ENCODE peak calls at places on chromosomes 2 and 18, in ten cellular contexts. W, F, A, D, B, J, E, G, C and K are unnamed samples.

GRCh38 chr2:111022630-111023029 is 98.1 kb upstream of the BCL2L11 start:
- DNase-seq in W (no peak), F (no peak), A (no peak), D (no peak), B (no peak), J (no peak), E (no peak), G (no peak), C (no peak), K (no peak)

GRCh38 chr18:74476154-74476553 is 19.0 kb upstream of the DIPK1C start:
- DNase-seq in W (peak), F (peak), A (no peak), D (peak), B (no peak), J (peak), E (no peak), G (peak), C (no peak), K (no peak)

GRCh38 chr18:30682667-30683066 is 359.9 kb downstream of the DSC3 start:
- DNase-seq in W (no peak), F (no peak), A (no peak), D (no peak), B (no peak), J (peak), E (no peak), G (no peak), C (no peak), K (no peak)

GRCh38 chr18:46810481-46811000 is 53.7 kb upstream of the ST8SIA5 start:
- DNase-seq in W (no peak), F (no peak), A (no peak), D (no peak), B (no peak), J (no peak), E (no peak), G (no peak), C (no peak), K (no peak)

GRCh38 chr2:144510206-144510991 is 9.5 kb downstream of the ZEB2 start:
- DNase-seq in W (peak), F (peak), A (peak), D (no peak), B (no peak), J (peak), E (no peak), G (no peak), C (no peak), K (no peak)

GRCh38 chr2:88212251-88212790 is 42.2 kb downstream of the THNSL2 start:
- DNase-seq in W (peak), F (peak), A (no peak), D (peak), B (no peak), J (peak), E (peak), G (no peak), C (peak), K (no peak)

GRCh38 chr2:74511104-74511989 is 2.9 kb upstream of the TLX2 start:
- DNase-seq in W (peak), F (peak), A (no peak), D (no peak), B (no peak), J (no peak), E (no peak), G (no peak), C (no peak), K (no peak)

GRCh38 chr2:85753525-85754312 is at the start of gene ATOH8:
- DNase-seq in W (peak), F (peak), A (no peak), D (peak), B (no peak), J (peak), E (no peak), G (peak), C (no peak), K (peak)

GRCh38 chr2:182229288-182229687 is 197.5 kb downstream of the PDE1A start:
- DNase-seq in W (peak), F (no peak), A (no peak), D (no peak), B (no peak), J (peak), E (no peak), G (no peak), C (no peak), K (no peak)

GRCh38 chr2:9752441-9753275 is 90.6 kb upstream of the TAF1B start:
- DNase-seq in W (peak), F (peak), A (peak), D (peak), B (no peak), J (no peak), E (peak), G (no peak), C (peak), K (no peak)

GRCh38 chr2:38505779-38506178 is 96.9 kb downstream of the HNRNPLL start:
- DNase-seq in W (peak), F (peak), A (no peak), D (peak), B (no peak), J (peak), E (no peak), G (no peak), C (peak), K (peak)

GRCh38 chr18:36301884-36302283 is 4.4 kb downstream of the FHOD3 start:
- DNase-seq in W (no peak), F (no peak), A (no peak), D (no peak), B (no peak), J (no peak), E (no peak), G (no peak), C (no peak), K (no peak)

GRCh38 chr2:233764264-233764663 is 4.2 kb downstream of the UGT1A1 start:
- DNase-seq in W (peak), F (peak), A (no peak), D (peak), B (no peak), J (peak), E (no peak), G (no peak), C (peak), K (peak)

GRCh38 chr2:10316336-10316735 is 13.6 kb downstream of the HPCAL1 start:
- DNase-seq in W (no peak), F (no peak), A (no peak), D (peak), B (no peak), J (peak), E (no peak), G (no peak), C (no peak), K (no peak)

GRCh38 chr2:121150713-121151112 is 134.3 kb downstream of the TFCP2L1 start:
- DNase-seq in W (no peak), F (no peak), A (no peak), D (no peak), B (no peak), J (no peak), E (no peak), G (no peak), C (no peak), K (no peak)